ENCODE peak calls at places on chromosomes 5 and 9, in four cellular contexts. S, B, K and N are unnamed samples.
A peak's percentile ranks its signal among the peaks of the same experiment; 100 is the strongest.

GRCh38 chr9:75200892-75201470 is 112.7 kb downstream of the OSTF1 start:
- DNase-seq in B (peak; percentile 61), K (no peak), S (peak; percentile 61), N (no peak)

GRCh38 chr5:163867738-163868137 is 362.3 kb downstream of the MAT2B start:
- DNase-seq in S (no peak), B (peak; percentile 18), K (no peak), N (no peak)

GRCh38 chr9:114037961-114038723 is 40.0 kb downstream of the AMBP start:
- DNase-seq in B (no peak), S (no peak), K (peak; percentile 8), N (no peak)

GRCh38 chr9:127927457-127928231 is 2.9 kb downstream of the PIP5KL1 start:
- DNase-seq in B (no peak), K (no peak), S (peak; percentile 77), N (no peak)

GRCh38 chr9:36992501-36993316 is 41.4 kb downstream of the PAX5 start:
- DNase-seq in B (no peak), K (no peak), S (no peak), N (no peak)

GRCh38 chr9:128098017-128098935 is 29.3 kb downstream of the PTGES2 start:
- DNase-seq in B (peak; percentile 98), S (peak; percentile 92), K (peak; percentile 94), N (peak; percentile 91)

GRCh38 chr9:124721109-124721850 is 49.8 kb downstream of the NR6A1 start:
- DNase-seq in B (peak; percentile 56), K (no peak), S (peak; percentile 59), N (no peak)

GRCh38 chr9:88268886-88269285 is 119.4 kb upstream of the SPIN1 start:
- DNase-seq in K (no peak), B (no peak), S (no peak), N (no peak)

GRCh38 chr5:9063615-9064245 is 482.1 kb downstream of the SEMA5A start:
- DNase-seq in S (no peak), B (no peak), K (no peak), N (no peak)

GRCh38 chr5:131789765-131790164 is 7.1 kb downstream of the FNIP1 start:
- DNase-seq in S (no peak), K (no peak), B (no peak), N (no peak)

GRCh38 chr5:107385701-107386100 is 285.0 kb downstream of the EFNA5 start:
- DNase-seq in K (no peak), B (no peak), S (no peak), N (no peak)

GRCh38 chr5:107391787-107392186 is 278.9 kb downstream of the EFNA5 start:
- DNase-seq in K (no peak), S (no peak), B (no peak), N (no peak)

GRCh38 chr5:107388111-107388861 is 282.5 kb downstream of the EFNA5 start:
- DNase-seq in B (peak; percentile 80), K (no peak), S (no peak), N (no peak)

GRCh38 chr5:107389769-107390168 is 281.0 kb downstream of the EFNA5 start:
- DNase-seq in B (no peak), K (no peak), S (no peak), N (no peak)

GRCh38 chr5:107389130-107389553 is 281.6 kb downstream of the EFNA5 start:
- DNase-seq in B (peak; percentile 68), K (no peak), S (no peak), N (no peak)
- H3K4me3 ChIP-seq in B (no peak overlapping the region), K (no peak overlapping the region), S (no peak overlapping the region), N (no peak overlapping the region)

GRCh38 chr5:150412319-150413175 is at the start of gene CD74:
- DNase-seq in B (peak; percentile 33), S (no peak), K (peak; percentile 69), N (peak; percentile 71)
- H3K4me3 ChIP-seq in B (no peak within 1 kb of the TSS), S (no peak within 1 kb of the TSS), K (peak within 1 kb of the TSS; percentile 3), N (peak within 1 kb of the TSS; percentile 70)

GRCh38 chr5:134873494-134873893 is 677 bp upstream of the TXNDC15 start:
- DNase-seq in S (no peak), B (no peak), K (no peak), N (no peak)
- H3K4me3 ChIP-seq in S (peak overlapping the region; percentile 72), B (no peak overlapping the region), K (no peak overlapping the region), N (peak overlapping the region; percentile 83)

DNA sequence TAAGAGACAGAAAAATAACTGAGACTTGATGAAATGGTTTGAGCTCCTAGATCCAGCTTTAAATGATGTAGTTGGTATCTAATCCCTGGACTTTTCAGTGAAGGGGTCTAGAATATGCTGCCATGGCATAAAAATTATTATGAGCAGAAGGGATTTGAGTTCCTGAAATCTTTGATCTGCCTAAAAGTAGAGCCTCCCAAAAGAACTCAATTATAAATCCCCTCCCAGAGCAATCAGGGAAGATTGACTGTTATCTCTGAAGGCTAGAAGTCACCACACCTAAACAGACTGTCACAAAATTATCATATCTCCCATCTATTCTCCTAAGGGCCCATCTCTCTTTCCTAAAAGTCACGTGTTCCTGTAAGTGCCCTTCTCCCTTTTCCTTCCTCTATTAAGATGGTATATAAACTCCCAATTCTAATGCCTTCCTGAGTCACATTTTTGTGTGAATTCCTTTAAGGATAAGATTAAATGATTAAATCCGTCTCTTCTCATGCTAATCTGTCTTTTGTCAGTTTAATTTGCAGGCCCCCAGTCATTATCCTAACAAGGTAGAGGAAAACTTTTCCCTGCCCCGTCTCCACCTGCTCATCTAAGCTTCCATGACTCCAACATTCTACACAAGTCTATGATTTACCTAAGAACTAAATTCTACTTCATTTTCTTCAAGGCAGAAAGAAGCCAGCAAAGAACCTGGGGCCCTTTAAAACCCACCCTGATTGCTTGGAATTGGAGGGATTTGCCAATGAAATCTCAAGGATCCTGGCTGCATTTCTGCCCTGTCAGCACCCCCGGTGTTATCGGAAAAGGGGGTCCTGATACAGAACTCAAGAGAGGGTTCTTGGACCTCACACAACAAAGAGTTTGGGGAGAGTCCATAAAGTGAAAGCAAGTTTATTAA is 47.1 kb upstream of the PWWP2A start:
- DNase-seq in B (no peak), S (no peak), K (no peak), N (no peak)
- H3K4me3 ChIP-seq in B (no peak overlapping the region), S (peak overlapping the region; percentile 52), K (no peak overlapping the region), N (no peak overlapping the region)

DNA sequence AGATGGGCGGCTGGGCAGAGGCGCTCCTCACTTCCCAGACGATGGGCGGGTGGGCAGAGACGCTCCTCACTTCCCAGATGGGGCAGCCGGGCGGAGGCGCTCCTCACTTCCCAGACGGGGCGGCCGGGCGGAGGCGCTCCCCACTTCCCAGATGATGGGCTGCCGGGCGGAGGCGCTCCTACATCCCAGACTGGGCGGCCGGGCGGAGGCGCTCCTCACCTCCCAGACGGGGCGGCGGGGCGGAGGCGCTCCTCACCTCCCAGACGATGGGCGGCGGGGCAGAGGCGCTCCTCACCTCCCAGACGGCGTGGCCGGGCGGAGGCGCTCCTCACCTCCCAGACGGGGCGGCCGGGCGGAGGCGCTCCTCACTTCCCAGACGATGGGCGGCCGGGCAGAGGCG is 140.2 kb downstream of the WDR70 start:
- DNase-seq in B (no peak), K (no peak), S (no peak), N (no peak)
- H3K4me3 ChIP-seq in B (no peak overlapping the region), K (no peak overlapping the region), S (no peak overlapping the region), N (no peak overlapping the region)

GRCh38 chr5:68683632-68684035 is 410.2 kb upstream of the SLC30A5 start:
- DNase-seq in B (peak; percentile 95), S (peak; percentile 80), K (peak; percentile 75), N (peak; percentile 20)
- H3K4me3 ChIP-seq in B (no peak overlapping the region), S (no peak overlapping the region), K (no peak overlapping the region), N (no peak overlapping the region)